ENCODE peak calls at places on chromosomes 2 and 18, in six cellular contexts. H is GM23338, J is mammary epithelial cell, O is SK-N-SH, W is DND-41, Q is neural progenitor cell. C is an unnamed sample.
A peak's percentile ranks its signal among the peaks of the same experiment; 100 is the strongest.

GRCh38 chr2:165924950-165925349 is 28.6 kb downstream of the TTC21B start:
- DNase-seq in J (no peak), Q (no peak), W (no peak), H (no peak), O (no peak), C (no peak)

GRCh38 chr2:190572251-190572650 is 37.7 kb upstream of the NEMP2 start:
- DNase-seq in J (peak; percentile 69), O (no peak), W (no peak), H (no peak), Q (no peak), C (no peak)

GRCh38 chr2:38601463-38602135 is 1.1 kb downstream of the HNRNPLL start:
- DNase-seq in J (no peak), H (peak; percentile 56), W (no peak), Q (peak; percentile 56), O (peak; percentile 32), C (peak; percentile 32)

GRCh38 chr2:131035112-131035825 is 58.0 kb downstream of the FAM168B start:
- DNase-seq in W (no peak), O (peak; percentile 82), H (peak; percentile 46), J (no peak), Q (no peak), C (no peak)

GRCh38 chr2:48954935-48955334 is 199.4 kb downstream of the FSHR start:
- DNase-seq in W (no peak), O (no peak), J (no peak), H (no peak), Q (no peak), C (no peak)

GRCh38 chr2:180122874-180123273 is 115.8 kb upstream of the CWC22 start:
- DNase-seq in W (no peak), J (peak; percentile 84), H (no peak), Q (no peak), O (no peak), C (no peak)

GRCh38 chr2:181891258-181891965 is at the start of gene ITPRID2:
- DNase-seq in W (peak; percentile 77), H (peak; percentile 87), J (peak; percentile 92), O (peak; percentile 98), Q (peak; percentile 94), C (peak; percentile 88)

GRCh38 chr18:72502671-72503431 is 41.3 kb downstream of the CBLN2 start:
- DNase-seq in O (peak; percentile 10), J (no peak), H (no peak), W (no peak), Q (no peak), C (no peak)

GRCh38 chr2:64526034-64526433 is 1.9 kb downstream of the AFTPH start:
- DNase-seq in J (no peak), O (no peak), H (no peak), Q (no peak), W (no peak), C (no peak)

GRCh38 chr18:53991202-53991601 is 233.3 kb downstream of the MBD2 start:
- DNase-seq in J (peak; percentile 46), O (no peak), W (no peak), H (no peak), Q (no peak), C (no peak)

GRCh38 chr2:58055027-58055786 is 8.6 kb downstream of the VRK2 start:
- DNase-seq in J (no peak), H (peak; percentile 12), O (no peak), Q (no peak), W (no peak), C (no peak)

GRCh38 chr2:101339236-101339865 is 30.9 kb upstream of the RNF149 start:
- DNase-seq in W (no peak), O (no peak), Q (no peak), J (no peak), H (peak; percentile 43), C (no peak)

GRCh38 chr18:3453540-3454364 is 3.8 kb downstream of the TGIF1 start:
- DNase-seq in J (peak; percentile 96), O (no peak), Q (peak; percentile 77), H (peak; percentile 59), W (peak; percentile 51), C (peak; percentile 38)

GRCh38 chr2:5509362-5509761 is 182.8 kb upstream of the SOX11 start:
- DNase-seq in W (no peak), H (no peak), J (no peak), O (no peak), Q (no peak), C (no peak)

GRCh38 chr2:230564805-230565779 is 147.6 kb upstream of the CAB39 start:
- DNase-seq in Q (no peak), W (no peak), J (no peak), O (no peak), H (no peak), C (no peak)

DNA sequence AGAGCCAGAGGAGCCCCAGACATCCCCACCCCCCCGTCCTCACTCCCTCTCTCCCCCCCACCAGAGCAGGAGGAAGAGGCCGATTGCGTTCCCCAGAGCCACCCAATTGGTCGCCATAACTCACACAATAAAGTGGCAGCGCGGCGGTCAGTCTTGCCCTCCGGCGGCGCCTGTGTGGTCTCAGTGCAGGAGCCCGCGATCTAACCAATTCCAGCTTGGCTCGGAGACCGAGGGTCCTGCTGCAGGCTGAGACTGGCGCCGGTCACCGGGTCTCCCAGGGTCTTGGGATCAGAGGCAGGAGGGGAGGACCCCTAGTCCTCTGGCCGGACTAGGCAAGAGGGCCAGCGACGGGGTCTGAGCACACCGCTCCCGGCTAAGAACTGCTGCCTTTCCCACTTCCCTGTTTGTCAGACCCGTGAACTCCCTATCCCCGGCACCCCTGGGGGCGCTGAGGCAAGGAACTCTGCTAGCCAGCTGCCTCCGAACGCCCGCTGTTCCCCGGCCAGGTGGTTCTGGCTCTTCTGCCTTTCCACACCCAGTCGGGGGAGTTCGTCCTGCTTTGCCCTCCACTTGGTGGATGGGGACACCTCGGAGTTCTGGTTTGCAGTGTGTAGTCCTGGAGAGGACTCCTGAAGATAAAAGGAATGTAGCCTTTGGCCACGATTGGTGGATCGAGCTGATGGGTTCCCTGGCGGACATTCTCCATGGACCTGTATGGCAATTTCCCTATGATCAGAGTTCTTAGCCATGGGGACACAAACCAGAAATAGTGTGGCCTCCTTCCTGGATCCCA is 1.0 kb upstream of the HOXD12 start:
- DNase-seq in Q (no peak), O (peak; percentile 73), W (no peak), J (no peak), H (peak; percentile 66), C (no peak)
- H3K4me2 ChIP-seq in Q (no peak overlapping the region), O (peak overlapping the region; percentile 81), W (peak overlapping the region; percentile 74), J (no peak overlapping the region), H (peak overlapping the region; percentile 94), C (peak overlapping the region; percentile 95)

GRCh38 chr18:51165296-51165695 is 32.2 kb downstream of the MEX3C start:
- DNase-seq in W (no peak), J (no peak), Q (no peak), H (no peak), O (no peak), C (no peak)
- H3K4me2 ChIP-seq in W (no peak overlapping the region), J (no peak overlapping the region), Q (peak overlapping the region; percentile 41), H (peak overlapping the region; percentile 30), O (no peak overlapping the region), C (peak overlapping the region; percentile 61)

GRCh38 chr2:26735096-26735495 is 29.0 kb upstream of the SLC35F6 start:
- DNase-seq in H (no peak), Q (no peak), O (peak; percentile 80), W (no peak), J (peak; percentile 75), C (no peak)
- H3K4me2 ChIP-seq in H (no peak overlapping the region), Q (no peak overlapping the region), O (no peak overlapping the region), W (no peak overlapping the region), J (no peak overlapping the region), C (no peak overlapping the region)

DNA sequence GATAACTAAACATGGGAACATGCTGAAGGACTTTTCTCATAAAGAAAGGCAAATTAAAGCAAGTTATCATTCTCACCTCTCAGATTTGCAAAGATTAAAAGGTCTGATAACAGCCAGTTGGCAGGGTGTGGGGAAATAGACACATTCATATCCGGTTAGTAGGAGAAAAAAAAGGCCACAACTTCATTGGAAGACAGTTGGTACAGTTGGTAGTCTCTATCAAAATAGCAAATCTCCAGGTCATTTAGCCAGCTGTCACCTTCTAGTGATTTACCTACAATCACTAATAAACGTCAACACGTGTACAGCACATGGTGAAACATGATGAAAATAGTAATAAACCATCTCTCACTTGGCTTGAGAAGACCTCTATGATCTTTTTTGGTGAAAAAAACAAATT is 16.6 kb downstream of the INPP5D start:
- DNase-seq in H (no peak), W (peak; percentile 56), Q (no peak), O (no peak), J (peak; percentile 14), C (no peak)
- H3K4me2 ChIP-seq in H (no peak overlapping the region), W (peak overlapping the region; percentile 31), Q (no peak overlapping the region), O (no peak overlapping the region), J (no peak overlapping the region), C (peak overlapping the region; percentile 68)

DNA sequence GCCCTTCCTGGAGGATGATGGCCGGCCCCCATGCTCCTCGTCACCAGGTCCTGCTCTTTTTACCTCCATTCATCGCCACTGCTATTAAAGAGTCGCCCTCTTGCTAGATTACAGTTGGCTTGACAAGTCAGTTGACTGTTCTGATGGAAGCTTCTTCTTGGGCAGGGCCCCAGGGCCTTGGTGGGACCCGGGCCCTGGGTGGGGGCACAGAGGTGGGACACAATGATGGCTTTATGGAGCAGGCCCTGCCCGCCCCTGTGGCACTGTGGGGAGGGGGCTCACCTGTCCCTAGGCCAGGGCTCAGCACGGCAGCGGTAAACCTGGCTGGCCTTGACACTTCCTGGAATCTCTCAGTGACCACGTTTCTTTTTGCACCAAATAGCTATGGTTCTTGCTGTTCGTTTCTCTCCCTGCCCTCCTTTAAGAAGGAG is 4.8 kb upstream of the HS6ST1 start:
- DNase-seq in O (no peak), H (no peak), Q (no peak), J (no peak), W (peak; percentile 6), C (no peak)
- H3K4me2 ChIP-seq in O (no peak overlapping the region), H (no peak overlapping the region), Q (no peak overlapping the region), J (no peak overlapping the region), W (no peak overlapping the region), C (no peak overlapping the region)

GRCh38 chr18:79942786-79943607 is 8.5 kb downstream of the SLC66A2 start:
- DNase-seq in W (no peak), O (no peak), J (no peak), Q (no peak), H (no peak), C (no peak)

GRCh38 chr18:79945118-79946042 is 6.1 kb downstream of the SLC66A2 start:
- DNase-seq in J (no peak), W (no peak), Q (no peak), O (no peak), H (no peak), C (no peak)

GRCh38 chr18:79943608-79944125 is 7.8 kb downstream of the SLC66A2 start:
- DNase-seq in W (no peak), J (no peak), O (no peak), H (no peak), Q (no peak), C (no peak)

GRCh38 chr18:79944746-79945117 is 6.7 kb downstream of the SLC66A2 start:
- DNase-seq in W (no peak), O (no peak), J (no peak), Q (no peak), H (no peak), C (no peak)

DNA sequence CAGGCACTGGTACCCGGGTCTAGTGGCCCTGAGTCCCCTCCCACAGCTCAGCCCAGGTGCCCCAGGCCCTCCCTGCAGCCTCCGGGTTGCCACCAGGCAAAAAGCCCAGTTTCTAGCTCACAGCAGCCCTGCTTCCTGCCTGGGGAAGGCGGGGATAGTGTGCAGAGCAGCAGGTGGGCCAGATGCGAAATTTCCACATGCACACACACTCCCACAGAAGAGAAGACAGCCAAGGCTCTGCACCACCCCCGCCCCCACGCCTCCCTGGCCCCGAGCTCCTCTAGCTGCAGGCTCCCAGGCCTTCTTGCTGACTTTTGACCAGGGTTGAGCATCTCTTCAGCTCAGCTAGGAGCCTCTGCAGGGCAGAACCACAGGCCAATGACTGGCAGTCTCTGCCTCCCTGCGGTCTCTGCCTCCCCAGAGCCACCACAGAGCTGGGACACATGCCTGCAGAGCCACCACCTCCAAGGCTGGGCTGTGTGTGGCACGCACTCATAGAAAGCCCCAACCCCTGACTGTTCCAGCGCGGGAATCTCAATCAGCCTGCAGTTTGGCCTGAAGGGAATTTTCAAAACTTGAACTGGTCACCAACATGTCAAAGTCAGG is 7.2 kb downstream of the SLC66A2 start:
- DNase-seq in J (no peak), W (peak; percentile 62), Q (no peak), H (peak; percentile 31), O (no peak), C (no peak)
- H3K4me2 ChIP-seq in J (no peak overlapping the region), W (no peak overlapping the region), Q (no peak overlapping the region), H (no peak overlapping the region), O (no peak overlapping the region), C (no peak overlapping the region)

C was measured in MM.1S.